ENCODE peak calls at places on chromosomes 5 and 9, in five cellular contexts. One of them, this sample, is unnamed.

GRCh38 chr5:176700239-176700847 is 53.1 kb downstream of the TSPAN17 start:
- DNase-seq in heart left ventricle: peak
- DNase-seq in A549: peak
- DNase-seq in esophagus squamous epithelium: no peak
- DNase-seq in stomach: no peak
- DNase-seq in this sample: no peak

GRCh38 chr9:136955943-136956335 is 3.9 kb downstream of the LCN12 start:
- DNase-seq in heart left ventricle: peak
- DNase-seq in A549: no peak
- DNase-seq in esophagus squamous epithelium: no peak
- DNase-seq in stomach: no peak
- DNase-seq in this sample: no peak

GRCh38 chr9:89745601-89746376 is 141.0 kb downstream of the GADD45G start:
- DNase-seq in heart left ventricle: no peak
- DNase-seq in A549: no peak
- DNase-seq in esophagus squamous epithelium: no peak
- DNase-seq in stomach: no peak
- DNase-seq in this sample: no peak

GRCh38 chr5:315488-316209 is 5.9 kb upstream of the AHRR start:
- DNase-seq in heart left ventricle: no peak
- DNase-seq in A549: no peak
- DNase-seq in esophagus squamous epithelium: no peak
- DNase-seq in stomach: no peak
- DNase-seq in this sample: peak

GRCh38 chr5:146721073-146721830 is 157.3 kb downstream of the PPP2R2B start:
- DNase-seq in heart left ventricle: no peak
- DNase-seq in A549: no peak
- DNase-seq in esophagus squamous epithelium: no peak
- DNase-seq in stomach: no peak
- DNase-seq in this sample: no peak

GRCh38 chr9:115456515-115456914 is 338.6 kb upstream of the TNC start:
- DNase-seq in heart left ventricle: no peak
- DNase-seq in A549: no peak
- DNase-seq in esophagus squamous epithelium: no peak
- DNase-seq in stomach: no peak
- DNase-seq in this sample: no peak

GRCh38 chr5:154676508-154676907 is 78.7 kb upstream of the LARP1 start:
- DNase-seq in heart left ventricle: no peak
- DNase-seq in A549: no peak
- DNase-seq in esophagus squamous epithelium: no peak
- DNase-seq in stomach: no peak
- DNase-seq in this sample: no peak

GRCh38 chr5:153360860-153361259 is 129.6 kb upstream of the GRIA1 start:
- DNase-seq in heart left ventricle: no peak
- DNase-seq in A549: no peak
- DNase-seq in esophagus squamous epithelium: no peak
- DNase-seq in stomach: no peak
- DNase-seq in this sample: no peak

GRCh38 chr5:77076961-77077820 is 9.9 kb downstream of the ZBED3 start:
- DNase-seq in heart left ventricle: peak
- DNase-seq in A549: peak
- DNase-seq in esophagus squamous epithelium: no peak
- DNase-seq in stomach: peak
- DNase-seq in this sample: no peak

GRCh38 chr9:112193562-112194288 is 18.6 kb upstream of the SUSD1 start:
- DNase-seq in heart left ventricle: no peak
- DNase-seq in A549: no peak
- DNase-seq in esophagus squamous epithelium: no peak
- DNase-seq in stomach: no peak
- DNase-seq in this sample: no peak

GRCh38 chr5:59124983-59125960 is 542.4 kb downstream of the RAB3C start:
- DNase-seq in heart left ventricle: no peak
- DNase-seq in A549: no peak
- DNase-seq in esophagus squamous epithelium: no peak
- DNase-seq in stomach: no peak
- DNase-seq in this sample: no peak

GRCh38 chr5:175747539-175748060 is 89.7 kb downstream of the HRH2 start:
- DNase-seq in heart left ventricle: no peak
- DNase-seq in A549: no peak
- DNase-seq in esophagus squamous epithelium: no peak
- DNase-seq in stomach: no peak
- DNase-seq in this sample: no peak

GRCh38 chr5:96995419-96995818 is 59.5 kb downstream of the LNPEP start:
- DNase-seq in heart left ventricle: no peak
- DNase-seq in A549: no peak
- DNase-seq in esophagus squamous epithelium: no peak
- DNase-seq in stomach: no peak
- DNase-seq in this sample: no peak

GRCh38 chr5:34031117-34031516 is 11.9 kb downstream of the C1QTNF3 start:
- DNase-seq in heart left ventricle: no peak
- DNase-seq in A549: no peak
- DNase-seq in esophagus squamous epithelium: no peak
- DNase-seq in stomach: no peak
- DNase-seq in this sample: no peak

GRCh38 chr9:86687788-86688187 is 259.5 kb downstream of the GAS1 start:
- DNase-seq in heart left ventricle: no peak
- DNase-seq in A549: no peak
- DNase-seq in esophagus squamous epithelium: no peak
- DNase-seq in stomach: no peak
- DNase-seq in this sample: no peak

GRCh38 chr9:129267141-129267540 is 89.1 kb upstream of the IER5L start:
- DNase-seq in heart left ventricle: no peak
- DNase-seq in A549: no peak
- DNase-seq in esophagus squamous epithelium: no peak
- DNase-seq in stomach: no peak
- DNase-seq in this sample: no peak

GRCh38 chr5:142984016-142984415 is 213.8 kb downstream of the ARHGAP26 start:
- DNase-seq in heart left ventricle: no peak
- DNase-seq in A549: no peak
- DNase-seq in esophagus squamous epithelium: no peak
- DNase-seq in stomach: no peak
- DNase-seq in this sample: no peak

GRCh38 chr5:90939208-90939607 is 380.6 kb downstream of the ADGRV1 start:
- DNase-seq in heart left ventricle: no peak
- DNase-seq in A549: no peak
- DNase-seq in esophagus squamous epithelium: no peak
- DNase-seq in stomach: no peak
- DNase-seq in this sample: no peak

GRCh38 chr5:58933891-58934628 is 351.2 kb downstream of the RAB3C start:
- DNase-seq in heart left ventricle: no peak
- DNase-seq in A549: no peak
- DNase-seq in esophagus squamous epithelium: no peak
- DNase-seq in stomach: no peak
- DNase-seq in this sample: no peak

GRCh38 chr9:76441551-76442322 is 17.2 kb upstream of the GCNT1 start:
- DNase-seq in heart left ventricle: no peak
- DNase-seq in A549: no peak
- DNase-seq in esophagus squamous epithelium: no peak
- DNase-seq in stomach: no peak
- DNase-seq in this sample: no peak

GRCh38 chr5:65173130-65173525 is 308.6 kb downstream of the ADAMTS6 start:
- DNase-seq in heart left ventricle: no peak
- DNase-seq in A549: no peak
- DNase-seq in esophagus squamous epithelium: no peak
- DNase-seq in stomach: no peak
- DNase-seq in this sample: no peak

GRCh38 chr9:104992696-104993095 is 64.7 kb upstream of the ABCA1 start:
- DNase-seq in heart left ventricle: no peak
- DNase-seq in A549: no peak
- DNase-seq in esophagus squamous epithelium: no peak
- DNase-seq in stomach: no peak
- DNase-seq in this sample: no peak

GRCh38 chr5:167565555-167565954 is 725.9 kb upstream of the WWC1 start:
- DNase-seq in heart left ventricle: no peak
- DNase-seq in A549: peak
- DNase-seq in esophagus squamous epithelium: no peak
- DNase-seq in stomach: no peak
- DNase-seq in this sample: no peak

GRCh38 chr5:77333451-77334123 is 123.1 kb downstream of the PDE8B start:
- DNase-seq in heart left ventricle: no peak
- DNase-seq in A549: no peak
- DNase-seq in esophagus squamous epithelium: no peak
- DNase-seq in stomach: no peak
- DNase-seq in this sample: no peak

GRCh38 chr5:118243068-118243467 is 745.3 kb downstream of the DTWD2 start:
- DNase-seq in heart left ventricle: no peak
- DNase-seq in A549: no peak
- DNase-seq in esophagus squamous epithelium: no peak
- DNase-seq in stomach: no peak
- DNase-seq in this sample: no peak

GRCh38 chr5:170273968-170274710 is 23.4 kb downstream of the LCP2 start:
- DNase-seq in heart left ventricle: no peak
- DNase-seq in A549: peak
- DNase-seq in esophagus squamous epithelium: no peak
- DNase-seq in stomach: peak
- DNase-seq in this sample: no peak

GRCh38 chr5:78530342-78531096 is 118.1 kb downstream of the LHFPL2 start:
- DNase-seq in heart left ventricle: no peak
- DNase-seq in A549: peak
- DNase-seq in esophagus squamous epithelium: no peak
- DNase-seq in stomach: no peak
- DNase-seq in this sample: no peak
- TF ChIP-seq POLR2A in heart left ventricle: no peak
- TF ChIP-seq POLR2A in A549: no peak
- TF ChIP-seq POLR2A in esophagus squamous epithelium: no peak
- TF ChIP-seq POLR2A in stomach: no peak
- TF ChIP-seq POLR2A in this sample: no peak

GRCh38 chr9:133979124-133979920 is 12.8 kb downstream of the VAV2 start:
- DNase-seq in heart left ventricle: peak
- DNase-seq in A549: no peak
- DNase-seq in esophagus squamous epithelium: no peak
- DNase-seq in stomach: no peak
- DNase-seq in this sample: no peak
- H3K4me3 ChIP-seq in heart left ventricle: peak
- H3K4me3 ChIP-seq in A549: no peak
- H3K4me3 ChIP-seq in esophagus squamous epithelium: peak
- H3K4me3 ChIP-seq in stomach: peak
- H3K4me3 ChIP-seq in this sample: peak

GRCh38 chr9:6960777-6961176 is 203.0 kb downstream of the KDM4C start:
- DNase-seq in heart left ventricle: no peak
- DNase-seq in A549: no peak
- DNase-seq in esophagus squamous epithelium: no peak
- DNase-seq in stomach: no peak
- DNase-seq in this sample: no peak
- TF ChIP-seq POLR2A in heart left ventricle: no peak
- TF ChIP-seq POLR2A in A549: no peak
- TF ChIP-seq POLR2A in esophagus squamous epithelium: no peak
- TF ChIP-seq POLR2A in stomach: no peak
- TF ChIP-seq POLR2A in this sample: no peak

GRCh38 chr9:93188426-93189368 is 4.8 kb downstream of the WNK2 start:
- DNase-seq in heart left ventricle: peak
- DNase-seq in A549: no peak
- DNase-seq in esophagus squamous epithelium: no peak
- DNase-seq in stomach: no peak
- DNase-seq in this sample: no peak
- H3K4me3 ChIP-seq in heart left ventricle: no peak
- H3K4me3 ChIP-seq in A549: no peak
- H3K4me3 ChIP-seq in esophagus squamous epithelium: no peak
- H3K4me3 ChIP-seq in stomach: no peak
- H3K4me3 ChIP-seq in this sample: no peak

DNA sequence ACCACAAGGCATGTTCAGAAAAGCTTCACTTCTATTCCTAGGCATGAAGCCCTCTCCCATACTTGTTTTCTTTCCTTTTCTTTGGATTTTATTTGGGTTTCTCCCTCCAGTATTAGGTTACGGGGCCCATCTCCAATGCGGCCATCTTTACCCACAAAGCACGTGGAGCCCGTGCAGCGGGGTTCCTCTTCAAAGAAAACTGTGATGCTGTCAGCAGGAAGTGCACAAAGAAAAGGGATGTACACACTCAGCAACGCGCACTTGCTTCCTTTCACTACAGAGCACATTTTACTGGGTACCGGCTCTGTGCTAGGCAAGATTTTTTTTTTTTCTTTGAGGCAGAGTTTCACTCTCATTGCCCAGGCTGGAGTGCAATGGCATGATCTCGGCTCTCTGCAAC is 106.6 kb downstream of the COL23A1 start:
- DNase-seq in heart left ventricle: no peak
- DNase-seq in A549: no peak
- DNase-seq in esophagus squamous epithelium: no peak
- DNase-seq in stomach: peak
- DNase-seq in this sample: no peak
- TF ChIP-seq POLR2A in heart left ventricle: no peak
- TF ChIP-seq POLR2A in A549: no peak
- TF ChIP-seq POLR2A in esophagus squamous epithelium: no peak
- TF ChIP-seq POLR2A in stomach: no peak
- TF ChIP-seq POLR2A in this sample: no peak

DNA sequence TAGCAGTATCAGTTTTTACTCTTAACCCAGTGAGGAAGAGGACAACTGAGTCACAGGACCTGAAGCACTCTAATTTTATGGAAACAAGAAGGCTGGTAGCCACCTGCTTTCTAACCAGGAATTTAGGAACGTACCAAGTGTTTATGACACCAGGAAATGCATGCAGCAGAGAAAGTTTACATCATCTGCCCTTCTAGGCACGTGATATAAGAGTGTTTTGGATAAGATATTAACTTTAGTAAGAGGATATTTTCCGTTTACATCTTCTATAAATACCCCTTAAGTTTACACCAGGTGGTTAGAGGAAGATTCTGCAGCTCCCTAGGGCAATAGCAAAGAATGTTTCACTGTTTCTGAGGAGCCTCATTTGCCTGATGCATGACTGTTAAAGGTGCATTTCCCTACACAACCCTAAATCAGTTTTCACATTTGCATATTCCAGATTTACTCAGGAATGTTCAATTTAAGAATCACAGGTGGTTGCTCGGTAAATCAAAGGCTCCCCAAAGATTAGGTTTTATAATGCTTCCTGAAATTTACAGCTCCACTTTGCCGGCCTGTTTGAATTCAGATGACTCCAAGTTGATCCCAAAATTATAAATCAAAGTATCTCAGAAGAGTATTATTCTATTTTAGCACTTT is 1.8 kb downstream of the TSC1 start:
- DNase-seq in heart left ventricle: no peak
- DNase-seq in A549: no peak
- DNase-seq in esophagus squamous epithelium: no peak
- DNase-seq in stomach: no peak
- DNase-seq in this sample: no peak
- H3K4me3 ChIP-seq in heart left ventricle: peak
- H3K4me3 ChIP-seq in A549: no peak
- H3K4me3 ChIP-seq in esophagus squamous epithelium: no peak
- H3K4me3 ChIP-seq in stomach: no peak
- H3K4me3 ChIP-seq in this sample: peak

GRCh38 chr5:141851195-141851874 is 26.9 kb downstream of the PCDH1 start:
- DNase-seq in heart left ventricle: no peak
- DNase-seq in A549: no peak
- DNase-seq in esophagus squamous epithelium: no peak
- DNase-seq in stomach: no peak
- DNase-seq in this sample: no peak

GRCh38 chr5:141850786-141851185 is 27.4 kb downstream of the PCDH1 start:
- DNase-seq in heart left ventricle: no peak
- DNase-seq in A549: peak
- DNase-seq in esophagus squamous epithelium: no peak
- DNase-seq in stomach: no peak
- DNase-seq in this sample: no peak

GRCh38 chr5:141848771-141849370 is 29.3 kb downstream of the PCDH1 start:
- DNase-seq in heart left ventricle: no peak
- DNase-seq in A549: peak
- DNase-seq in esophagus squamous epithelium: no peak
- DNase-seq in stomach: peak
- DNase-seq in this sample: no peak

GRCh38 chr5:141850183-141850768 is 27.9 kb downstream of the PCDH1 start:
- DNase-seq in heart left ventricle: no peak
- DNase-seq in A549: peak
- DNase-seq in esophagus squamous epithelium: peak
- DNase-seq in stomach: no peak
- DNase-seq in this sample: no peak

GRCh38 chr5:141849371-141850182 is 28.6 kb downstream of the PCDH1 start:
- DNase-seq in heart left ventricle: peak
- DNase-seq in A549: peak
- DNase-seq in esophagus squamous epithelium: peak
- DNase-seq in stomach: peak
- DNase-seq in this sample: peak
- TF ChIP-seq POLR2A in heart left ventricle: no peak
- TF ChIP-seq POLR2A in A549: peak
- TF ChIP-seq POLR2A in esophagus squamous epithelium: peak
- TF ChIP-seq POLR2A in stomach: peak
- TF ChIP-seq POLR2A in this sample: peak